ENCODE peak calls at places on chromosomes 13 and 19, in four cellular contexts. T, O, V and K are unnamed samples.

GRCh38 chr19:54373781-54374266 is 9.1 kb upstream of the LAIR1 start:
- DNase-seq in T (no peak), O (no peak), V (no peak), K (no peak)

GRCh38 chr13:85638815-85639393 is 160.3 kb downstream of the SLITRK6 start:
- DNase-seq in T (no peak), O (peak; percentile 38), V (no peak), K (no peak)

GRCh38 chr19:52570005-52570861 is at the start of gene ZNF701:
- DNase-seq in T (peak; percentile 97), O (peak; percentile 97), V (peak; percentile 80), K (peak; percentile 98)

GRCh38 chr19:18086590-18087138 is at the start of gene IL12RB1:
- DNase-seq in T (no peak), O (no peak), V (no peak), K (no peak)

GRCh38 chr13:50893211-50893852 is 16.3 kb upstream of the RNASEH2B start:
- DNase-seq in T (no peak), O (no peak), V (peak; percentile 16), K (no peak)

GRCh38 chr19:1076951-1077350 is 10.0 kb downstream of the ARHGAP45 start:
- DNase-seq in T (no peak), O (peak; percentile 79), V (no peak), K (no peak)

GRCh38 chr13:98761126-98761978 is 8.9 kb upstream of the SLC15A1 start:
- DNase-seq in T (no peak), O (no peak), V (peak; percentile 25), K (no peak)

GRCh38 chr19:3668331-3669133 is 31.7 kb downstream of the PIP5K1C start:
- DNase-seq in T (peak; percentile 52), O (no peak), V (peak; percentile 26), K (peak; percentile 50)

GRCh38 chr19:7534531-7534980 is 961 bp upstream of the PNPLA6 start:
- DNase-seq in T (peak; percentile 85), O (peak; percentile 71), V (peak; percentile 83), K (peak; percentile 71)

GRCh38 chr13:30847697-30848307 is 58.3 kb upstream of the MEDAG start:
- DNase-seq in T (peak; percentile 57), O (no peak), V (peak; percentile 100), K (peak; percentile 69)

GRCh38 chr19:30781047-30781446 is 408.9 kb downstream of the ZNF536 start:
- DNase-seq in T (no peak), O (no peak), V (no peak), K (no peak)

DNA sequence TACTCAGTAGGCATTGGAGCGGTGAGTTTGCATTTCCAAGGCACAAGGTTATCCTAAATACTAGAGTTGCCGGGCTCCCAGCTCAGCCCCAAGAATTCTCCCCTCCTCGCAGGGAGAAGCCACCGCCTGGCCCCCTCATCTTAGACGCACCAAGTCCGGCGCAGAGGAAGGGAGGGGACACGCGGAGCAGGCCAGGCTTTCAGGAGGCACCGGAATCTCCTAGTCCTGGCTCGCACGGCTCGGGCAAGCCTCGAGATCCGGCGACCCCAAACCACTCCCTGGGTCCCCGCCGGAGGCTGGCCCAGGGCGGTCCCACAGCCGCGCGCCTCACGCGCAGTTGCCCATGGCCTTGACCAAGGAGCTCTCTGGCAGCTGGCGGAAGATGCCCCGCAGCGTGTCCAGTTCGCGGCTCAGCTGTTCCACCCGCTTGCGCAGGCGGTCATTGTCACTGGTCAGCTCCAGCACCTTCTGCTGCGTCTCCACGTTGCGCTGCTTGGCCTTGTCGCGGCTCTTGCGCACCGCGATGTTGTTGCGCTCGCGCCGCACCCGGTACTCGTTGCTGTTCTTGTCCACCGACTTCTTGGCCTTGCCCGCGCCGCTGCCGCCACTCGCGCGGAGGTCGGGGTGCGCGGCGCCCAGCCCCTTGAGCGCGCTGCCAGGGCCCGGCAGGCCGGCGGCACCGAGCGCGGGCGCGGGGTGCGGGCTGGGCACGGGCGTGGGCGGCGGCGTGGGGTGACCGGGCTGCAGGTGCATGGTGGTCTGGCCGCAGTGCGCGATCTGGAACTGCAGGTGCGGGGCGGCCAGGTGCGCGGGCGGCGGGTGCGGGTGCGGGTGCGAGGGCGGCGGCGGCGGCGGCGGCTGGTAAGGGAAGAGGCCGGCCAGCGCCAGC is 1.1 kb downstream of the CEBPA start:
- DNase-seq in T (no peak), O (peak; percentile 75), V (no peak), K (no peak)
- H3K4me3 ChIP-seq in T (peak overlapping the region; percentile 49), O (peak overlapping the region; percentile 86), V (no peak overlapping the region), K (peak overlapping the region; percentile 55)

GRCh38 chr19:57850553-57851017 is 926 bp downstream of the ZNF587 start:
- DNase-seq in T (peak; percentile 85), O (no peak), V (peak; percentile 76), K (no peak)
- H3K27ac ChIP-seq in T (peak overlapping the region; percentile 97), O (peak overlapping the region; percentile 76), V (peak overlapping the region; percentile 66), K (no peak overlapping the region)

GRCh38 chr19:10544242-10544752 is 593 bp downstream of the ATG4D start:
- DNase-seq in T (peak; percentile 58), O (no peak), V (no peak), K (peak; percentile 25)

GRCh38 chr19:10543420-10544241 is at the start of gene ATG4D:
- DNase-seq in T (peak; percentile 93), O (peak; percentile 89), V (no peak), K (peak; percentile 80)

GRCh38 chr19:10546817-10547216 is 3.1 kb downstream of the ATG4D start:
- DNase-seq in T (no peak), O (no peak), V (no peak), K (no peak)

GRCh38 chr19:10543059-10543419 is 665 bp upstream of the ATG4D start:
- DNase-seq in T (no peak), O (no peak), V (no peak), K (no peak)

DNA sequence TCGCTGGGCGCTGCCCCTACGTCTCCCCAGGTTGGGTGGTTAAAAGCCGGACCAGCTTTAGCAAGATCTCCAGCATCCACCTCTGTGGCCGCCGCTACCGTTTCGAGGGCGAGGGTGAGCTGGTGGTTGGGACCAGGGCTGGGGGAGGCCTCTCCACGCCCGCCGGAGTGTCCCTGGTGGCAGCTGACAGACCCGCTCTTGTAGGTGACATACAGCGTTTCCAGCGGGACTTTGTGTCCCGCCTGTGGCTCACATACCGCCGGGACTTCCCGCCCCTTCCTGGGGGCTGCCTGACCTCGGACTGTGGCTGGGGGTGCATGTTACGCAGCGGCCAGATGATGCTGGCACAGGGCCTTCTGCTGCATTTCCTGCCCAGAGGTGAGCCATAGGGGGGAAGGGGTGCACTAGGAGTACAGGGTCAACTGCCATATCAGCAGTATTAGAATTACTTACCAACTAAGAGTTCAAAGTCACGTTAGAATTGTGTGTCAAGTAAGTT is 1.1 kb downstream of the ATG4D start:
- DNase-seq in T (no peak), O (no peak), V (no peak), K (no peak)
- TF ChIP-seq CTCF in T (no peak), O (no peak), V (no peak), K (no peak)

GRCh38 chr19:13487985-13488384 is 18.3 kb downstream of the CACNA1A start:
- DNase-seq in T (no peak), O (no peak), V (no peak), K (no peak)

GRCh38 chr19:13484141-13484540 is 22.1 kb downstream of the CACNA1A start:
- DNase-seq in T (no peak), O (no peak), V (no peak), K (no peak)

GRCh38 chr19:13478576-13478975 is 27.7 kb downstream of the CACNA1A start:
- DNase-seq in T (no peak), O (no peak), V (no peak), K (no peak)

DNA sequence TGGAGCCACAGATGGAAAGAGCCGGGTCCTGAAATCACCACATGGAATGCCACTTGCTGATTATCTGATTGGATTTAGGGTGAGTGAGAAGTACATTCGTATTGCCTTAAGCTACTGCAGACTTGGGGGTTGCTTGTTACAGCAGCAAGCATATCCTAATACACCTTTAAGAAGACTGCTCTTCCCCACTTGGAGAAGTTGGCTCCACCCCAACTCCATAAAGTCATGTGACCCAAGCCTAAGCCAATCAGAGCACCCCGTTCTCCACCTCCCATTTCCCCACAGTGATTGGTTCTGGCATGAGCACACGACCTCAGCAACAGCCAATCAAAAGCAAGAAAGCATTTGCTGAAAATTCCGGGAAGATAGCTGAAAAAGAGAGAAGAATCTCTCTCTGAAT is 23.1 kb downstream of the CACNA1A start:
- DNase-seq in T (no peak), O (no peak), V (no peak), K (no peak)
- H3K4me3 ChIP-seq in T (no peak overlapping the region), O (no peak overlapping the region), V (no peak overlapping the region), K (no peak overlapping the region)

GRCh38 chr19:35879068-35879467 is 10.7 kb downstream of the APLP1 start:
- DNase-seq in T (no peak), O (no peak), V (no peak), K (no peak)
- H3K27ac ChIP-seq in T (no peak overlapping the region), O (no peak overlapping the region), V (no peak overlapping the region), K (no peak overlapping the region)

GRCh38 chr19:6018786-6019185 is 40.8 kb upstream of the RANBP3 start:
- DNase-seq in T (no peak), O (peak; percentile 41), V (no peak), K (no peak)
- TF ChIP-seq CTCF in T (peak; percentile 9), O (no peak), V (no peak), K (no peak)

DNA sequence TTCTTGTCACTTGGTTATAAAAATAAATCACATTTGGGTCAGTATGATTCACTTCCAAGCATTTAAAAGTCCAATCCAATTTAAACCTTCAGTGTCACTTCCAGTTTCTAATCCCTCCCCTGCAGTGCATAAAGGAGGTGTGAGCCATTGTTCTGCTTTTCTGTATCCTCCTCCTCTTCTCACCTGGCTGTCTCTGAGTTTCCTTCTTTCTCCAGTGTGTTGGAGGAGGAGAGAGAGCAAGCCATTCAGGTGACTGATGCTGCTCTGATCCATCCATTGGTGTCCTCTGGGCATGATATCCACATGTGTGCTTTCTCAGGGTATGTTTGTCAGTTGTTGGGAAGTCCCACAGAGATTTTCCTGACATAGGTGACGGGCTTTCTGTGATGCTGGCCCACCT is 1.2 kb downstream of the NUDT15 start:
- DNase-seq in T (no peak), O (no peak), V (no peak), K (no peak)
- H3K4me3 ChIP-seq in T (no peak overlapping the region), O (peak overlapping the region; percentile 84), V (peak overlapping the region; percentile 88), K (no peak overlapping the region)